ENCODE peak calls at places on chromosomes 16 and 17, in nine cellular contexts. One of them, this sample, is unnamed.

GRCh38 chr16:89216315-89217137 is 977 bp upstream of the ZNF778 start:
- DNase-seq in left ventricle myocardium inferior: peak
- DNase-seq in spleen: peak
- DNase-seq in A673: peak
- DNase-seq in heart right ventricle: peak
- DNase-seq in GM06990: no peak
- DNase-seq in fibroblast of mammary gland: peak
- DNase-seq in stomach: peak
- DNase-seq in tibial nerve: peak
- DNase-seq in this sample: peak

GRCh38 chr17:64315032-64315490 is 52.0 kb upstream of the TEX2 start:
- DNase-seq in spleen: peak
- DNase-seq in heart right ventricle: peak
- DNase-seq in stomach: peak
- DNase-seq in tibial nerve: peak
- DNase-seq in left ventricle myocardium inferior: peak
- DNase-seq in fibroblast of mammary gland: peak
- DNase-seq in GM06990: no peak
- DNase-seq in A673: no peak
- DNase-seq in this sample: peak

GRCh38 chr16:30902070-30902972 is 5.9 kb downstream of the CTF1 start:
- DNase-seq in A673: peak
- DNase-seq in GM06990: peak
- DNase-seq in fibroblast of mammary gland: peak
- DNase-seq in stomach: peak
- DNase-seq in spleen: peak
- DNase-seq in tibial nerve: no peak
- DNase-seq in heart right ventricle: peak
- DNase-seq in left ventricle myocardium inferior: peak
- DNase-seq in this sample: peak

GRCh38 chr16:19884611-19885455 is at the start of gene GPRC5B:
- DNase-seq in heart right ventricle: peak
- DNase-seq in A673: peak
- DNase-seq in left ventricle myocardium inferior: peak
- DNase-seq in spleen: peak
- DNase-seq in fibroblast of mammary gland: no peak
- DNase-seq in tibial nerve: no peak
- DNase-seq in GM06990: peak
- DNase-seq in stomach: peak
- DNase-seq in this sample: peak

GRCh38 chr17:732788-733720 is 658 bp downstream of the TLCD3A start:
- DNase-seq in fibroblast of mammary gland: peak
- DNase-seq in left ventricle myocardium inferior: peak
- DNase-seq in A673: peak
- DNase-seq in GM06990: peak
- DNase-seq in spleen: peak
- DNase-seq in heart right ventricle: peak
- DNase-seq in tibial nerve: no peak
- DNase-seq in stomach: peak
- DNase-seq in this sample: peak

GRCh38 chr16:85983064-85983463 is 84.1 kb downstream of the IRF8 start:
- DNase-seq in heart right ventricle: no peak
- DNase-seq in stomach: no peak
- DNase-seq in fibroblast of mammary gland: no peak
- DNase-seq in left ventricle myocardium inferior: no peak
- DNase-seq in spleen: peak
- DNase-seq in A673: no peak
- DNase-seq in tibial nerve: no peak
- DNase-seq in GM06990: no peak
- DNase-seq in this sample: no peak

GRCh38 chr17:81160747-81161453 is 4.4 kb upstream of the PVALEF start:
- DNase-seq in fibroblast of mammary gland: no peak
- DNase-seq in GM06990: no peak
- DNase-seq in tibial nerve: no peak
- DNase-seq in left ventricle myocardium inferior: no peak
- DNase-seq in heart right ventricle: no peak
- DNase-seq in spleen: peak
- DNase-seq in stomach: no peak
- DNase-seq in A673: no peak
- DNase-seq in this sample: no peak

GRCh38 chr17:58344047-58344790 is 7.8 kb downstream of the SUPT4H1 start:
- DNase-seq in stomach: peak
- DNase-seq in spleen: peak
- DNase-seq in fibroblast of mammary gland: no peak
- DNase-seq in tibial nerve: no peak
- DNase-seq in left ventricle myocardium inferior: no peak
- DNase-seq in GM06990: peak
- DNase-seq in heart right ventricle: no peak
- DNase-seq in A673: no peak
- DNase-seq in this sample: no peak

GRCh38 chr17:75785770-75786538 is 1.3 kb downstream of the UNK start:
- DNase-seq in stomach: no peak
- DNase-seq in A673: no peak
- DNase-seq in heart right ventricle: no peak
- DNase-seq in GM06990: no peak
- DNase-seq in spleen: peak
- DNase-seq in tibial nerve: no peak
- DNase-seq in fibroblast of mammary gland: peak
- DNase-seq in left ventricle myocardium inferior: no peak
- DNase-seq in this sample: no peak

GRCh38 chr16:57607676-57608461 is 20.6 kb upstream of the ADGRG1 start:
- DNase-seq in tibial nerve: no peak
- DNase-seq in left ventricle myocardium inferior: no peak
- DNase-seq in fibroblast of mammary gland: no peak
- DNase-seq in heart right ventricle: no peak
- DNase-seq in spleen: no peak
- DNase-seq in A673: no peak
- DNase-seq in stomach: no peak
- DNase-seq in GM06990: no peak
- DNase-seq in this sample: no peak

GRCh38 chr17:13626703-13627102 is 25.0 kb upstream of the HS3ST3A1 start:
- DNase-seq in stomach: no peak
- DNase-seq in left ventricle myocardium inferior: no peak
- DNase-seq in GM06990: no peak
- DNase-seq in spleen: no peak
- DNase-seq in tibial nerve: no peak
- DNase-seq in heart right ventricle: no peak
- DNase-seq in fibroblast of mammary gland: peak
- DNase-seq in A673: no peak
- DNase-seq in this sample: no peak

GRCh38 chr17:57289613-57290012 is 33.3 kb downstream of the MSI2 start:
- DNase-seq in left ventricle myocardium inferior: no peak
- DNase-seq in spleen: no peak
- DNase-seq in fibroblast of mammary gland: no peak
- DNase-seq in heart right ventricle: no peak
- DNase-seq in GM06990: no peak
- DNase-seq in tibial nerve: no peak
- DNase-seq in stomach: no peak
- DNase-seq in A673: no peak
- DNase-seq in this sample: no peak

GRCh38 chr16:22138482-22138881 is 23.8 kb upstream of the SDR42E2 start:
- DNase-seq in stomach: no peak
- DNase-seq in left ventricle myocardium inferior: no peak
- DNase-seq in heart right ventricle: no peak
- DNase-seq in A673: no peak
- DNase-seq in GM06990: no peak
- DNase-seq in spleen: no peak
- DNase-seq in tibial nerve: no peak
- DNase-seq in fibroblast of mammary gland: no peak
- DNase-seq in this sample: no peak

GRCh38 chr17:55620023-55620422 is 102.6 kb downstream of the TMEM100 start:
- DNase-seq in heart right ventricle: no peak
- DNase-seq in fibroblast of mammary gland: no peak
- DNase-seq in tibial nerve: no peak
- DNase-seq in left ventricle myocardium inferior: no peak
- DNase-seq in A673: no peak
- DNase-seq in GM06990: no peak
- DNase-seq in stomach: no peak
- DNase-seq in spleen: no peak
- DNase-seq in this sample: no peak

GRCh38 chr16:87882436-87883019 is 13.2 kb upstream of the SLC7A5 start:
- DNase-seq in GM06990: no peak
- DNase-seq in A673: no peak
- DNase-seq in spleen: no peak
- DNase-seq in tibial nerve: no peak
- DNase-seq in fibroblast of mammary gland: no peak
- DNase-seq in stomach: no peak
- DNase-seq in heart right ventricle: no peak
- DNase-seq in left ventricle myocardium inferior: no peak
- DNase-seq in this sample: no peak

GRCh38 chr16:2081685-2082084 is 33.9 kb downstream of the TSC2 start:
- DNase-seq in stomach: no peak
- DNase-seq in left ventricle myocardium inferior: no peak
- DNase-seq in fibroblast of mammary gland: no peak
- DNase-seq in GM06990: no peak
- DNase-seq in spleen: no peak
- DNase-seq in heart right ventricle: no peak
- DNase-seq in A673: no peak
- DNase-seq in tibial nerve: no peak
- DNase-seq in this sample: no peak

GRCh38 chr16:28549301-28549899 is 4.3 kb upstream of the SGF29 start:
- DNase-seq in heart right ventricle: no peak
- DNase-seq in stomach: no peak
- DNase-seq in spleen: no peak
- DNase-seq in A673: peak
- DNase-seq in left ventricle myocardium inferior: no peak
- DNase-seq in fibroblast of mammary gland: peak
- DNase-seq in tibial nerve: no peak
- DNase-seq in GM06990: no peak
- DNase-seq in this sample: no peak

GRCh38 chr16:13390986-13391305 is 489.5 kb downstream of the SHISA9 start:
- DNase-seq in fibroblast of mammary gland: no peak
- DNase-seq in A673: no peak
- DNase-seq in heart right ventricle: no peak
- DNase-seq in stomach: no peak
- DNase-seq in GM06990: no peak
- DNase-seq in left ventricle myocardium inferior: no peak
- DNase-seq in spleen: no peak
- DNase-seq in tibial nerve: no peak
- DNase-seq in this sample: no peak
- H3K4me3 ChIP-seq in fibroblast of mammary gland: no peak
- H3K4me3 ChIP-seq in A673: no peak
- H3K4me3 ChIP-seq in heart right ventricle: no peak
- H3K4me3 ChIP-seq in stomach: no peak
- H3K4me3 ChIP-seq in GM06990: no peak
- H3K4me3 ChIP-seq in left ventricle myocardium inferior: no peak
- H3K4me3 ChIP-seq in spleen: no peak
- H3K4me3 ChIP-seq in tibial nerve: no peak
- H3K4me3 ChIP-seq in this sample: no peak

GRCh38 chr16:3182608-3183444 is 5.2 kb upstream of the OR1F1 start:
- DNase-seq in stomach: peak
- DNase-seq in fibroblast of mammary gland: peak
- DNase-seq in left ventricle myocardium inferior: no peak
- DNase-seq in heart right ventricle: no peak
- DNase-seq in A673: peak
- DNase-seq in tibial nerve: no peak
- DNase-seq in GM06990: peak
- DNase-seq in spleen: peak
- DNase-seq in this sample: no peak
- TF ChIP-seq CTCF in stomach: no peak
- TF ChIP-seq CTCF in fibroblast of mammary gland: no peak
- TF ChIP-seq CTCF in left ventricle myocardium inferior: peak
- TF ChIP-seq CTCF in heart right ventricle: no peak
- TF ChIP-seq CTCF in A673: peak
- TF ChIP-seq CTCF in tibial nerve: no peak
- TF ChIP-seq CTCF in GM06990: peak
- TF ChIP-seq CTCF in spleen: no peak
- TF ChIP-seq CTCF in this sample: peak

DNA sequence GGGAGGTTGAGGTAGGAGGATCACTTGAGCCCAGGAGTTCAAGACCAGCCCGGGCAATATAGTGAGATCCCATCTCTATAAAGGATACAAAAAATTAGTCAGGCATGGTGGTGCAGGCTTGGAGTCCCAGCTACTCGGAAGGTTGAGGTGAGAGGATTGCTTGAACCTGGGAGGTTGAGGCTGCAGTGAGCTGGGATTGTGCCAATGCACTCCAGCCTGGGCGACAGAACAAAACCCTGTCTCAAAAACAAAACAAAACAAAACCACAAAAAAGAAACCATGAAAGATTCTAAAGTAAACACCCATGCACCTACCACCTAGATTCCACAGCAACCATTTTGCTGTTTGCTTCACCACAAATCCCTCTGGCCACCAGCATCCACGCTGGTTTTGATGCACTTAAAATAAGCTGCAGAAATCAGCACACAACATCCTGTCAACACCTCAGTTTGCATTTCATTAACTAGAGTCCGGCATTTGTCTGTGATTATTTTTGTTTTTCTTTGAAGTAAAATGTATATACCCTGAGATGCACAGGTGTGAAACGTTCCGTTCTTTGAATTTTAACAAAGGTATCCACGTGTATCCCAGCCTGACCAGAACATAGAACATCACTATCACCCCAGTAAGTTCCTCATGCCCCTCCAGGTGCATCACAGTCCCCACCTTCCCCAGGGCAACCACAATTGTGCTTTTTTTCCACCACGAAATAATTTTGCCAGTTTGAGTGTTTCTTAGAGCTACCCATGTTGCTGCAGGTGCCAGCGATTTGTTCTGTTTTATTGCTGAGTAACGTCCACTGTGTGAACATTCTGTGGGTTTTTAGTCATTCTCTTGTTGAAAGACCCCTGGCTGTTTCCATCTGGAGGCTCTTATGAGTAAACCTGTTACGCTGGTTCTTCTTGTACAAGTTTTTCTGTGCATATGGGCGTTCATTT is 191.5 kb downstream of the SEC14L1 start:
- DNase-seq in tibial nerve: peak
- DNase-seq in left ventricle myocardium inferior: no peak
- DNase-seq in spleen: peak
- DNase-seq in fibroblast of mammary gland: peak
- DNase-seq in heart right ventricle: no peak
- DNase-seq in stomach: peak
- DNase-seq in A673: no peak
- DNase-seq in GM06990: no peak
- DNase-seq in this sample: no peak
- H3K4me3 ChIP-seq in tibial nerve: no peak
- H3K4me3 ChIP-seq in left ventricle myocardium inferior: peak
- H3K4me3 ChIP-seq in spleen: peak
- H3K4me3 ChIP-seq in fibroblast of mammary gland: no peak
- H3K4me3 ChIP-seq in heart right ventricle: no peak
- H3K4me3 ChIP-seq in stomach: peak
- H3K4me3 ChIP-seq in A673: no peak
- H3K4me3 ChIP-seq in GM06990: peak
- H3K4me3 ChIP-seq in this sample: no peak

GRCh38 chr17:47895856-47896671 is at the start of gene SP2:
- DNase-seq in fibroblast of mammary gland: peak
- DNase-seq in spleen: peak
- DNase-seq in stomach: peak
- DNase-seq in GM06990: peak
- DNase-seq in left ventricle myocardium inferior: peak
- DNase-seq in heart right ventricle: peak
- DNase-seq in A673: peak
- DNase-seq in tibial nerve: peak
- DNase-seq in this sample: peak
- TF ChIP-seq CTCF in fibroblast of mammary gland: no peak
- TF ChIP-seq CTCF in spleen: peak
- TF ChIP-seq CTCF in stomach: no peak
- TF ChIP-seq CTCF in GM06990: no peak
- TF ChIP-seq CTCF in left ventricle myocardium inferior: no peak
- TF ChIP-seq CTCF in heart right ventricle: no peak
- TF ChIP-seq CTCF in A673: no peak
- TF ChIP-seq CTCF in tibial nerve: peak
- TF ChIP-seq CTCF in this sample: no peak